ENCODE peak calls at places on chromosomes 7 and 10, in six cellular contexts. One of them, this sample, is unnamed.

GRCh38 chr10:51602326-51602725 is 97.1 kb downstream of the CSTF2T start:
- DNase-seq in HepG2: no peak
- DNase-seq in WTC11: no peak
- DNase-seq in H1: no peak
- DNase-seq in K562: no peak
- DNase-seq in endothelial cell of umbilical vein: no peak
- DNase-seq in this sample: no peak

GRCh38 chr7:112410087-112410486 is 40.2 kb upstream of the IFRD1 start:
- DNase-seq in WTC11: no peak
- DNase-seq in K562: no peak
- DNase-seq in endothelial cell of umbilical vein: no peak
- DNase-seq in HepG2: no peak
- DNase-seq in H1: no peak
- DNase-seq in this sample: no peak

GRCh38 chr7:3095046-3095445 is 51.4 kb upstream of the CARD11 start:
- DNase-seq in HepG2: no peak
- DNase-seq in endothelial cell of umbilical vein: no peak
- DNase-seq in H1: no peak
- DNase-seq in WTC11: no peak
- DNase-seq in K562: no peak
- DNase-seq in this sample: no peak

GRCh38 chr7:44764665-44765578 is 16.3 kb downstream of the ZMIZ2 start:
- DNase-seq in K562: no peak
- DNase-seq in endothelial cell of umbilical vein: no peak
- DNase-seq in HepG2: no peak
- DNase-seq in WTC11: no peak
- DNase-seq in H1: no peak
- DNase-seq in this sample: peak

GRCh38 chr7:81833401-81833800 is 63.6 kb upstream of the HGF start:
- DNase-seq in K562: no peak
- DNase-seq in H1: no peak
- DNase-seq in endothelial cell of umbilical vein: no peak
- DNase-seq in WTC11: no peak
- DNase-seq in HepG2: no peak
- DNase-seq in this sample: no peak

GRCh38 chr10:30070001-30070759 is 10.8 kb upstream of the JCAD start:
- DNase-seq in WTC11: no peak
- DNase-seq in endothelial cell of umbilical vein: peak
- DNase-seq in K562: peak
- DNase-seq in HepG2: peak
- DNase-seq in H1: no peak
- DNase-seq in this sample: no peak

GRCh38 chr7:155807013-155807804 is 5.1 kb downstream of the SHH start:
- DNase-seq in H1: no peak
- DNase-seq in K562: no peak
- DNase-seq in endothelial cell of umbilical vein: no peak
- DNase-seq in WTC11: no peak
- DNase-seq in HepG2: no peak
- DNase-seq in this sample: no peak

GRCh38 chr10:121608669-121609190 is 10.5 kb upstream of the FGFR2 start:
- DNase-seq in HepG2: peak
- DNase-seq in H1: no peak
- DNase-seq in K562: peak
- DNase-seq in WTC11: peak
- DNase-seq in endothelial cell of umbilical vein: peak
- DNase-seq in this sample: peak

GRCh38 chr7:118080947-118081346 is 103.0 kb upstream of the LSM8 start:
- DNase-seq in H1: peak
- DNase-seq in endothelial cell of umbilical vein: no peak
- DNase-seq in WTC11: peak
- DNase-seq in K562: peak
- DNase-seq in HepG2: no peak
- DNase-seq in this sample: peak

GRCh38 chr7:98051118-98051744 is 55.4 kb upstream of the LMTK2 start:
- DNase-seq in HepG2: peak
- DNase-seq in K562: peak
- DNase-seq in WTC11: peak
- DNase-seq in H1: peak
- DNase-seq in endothelial cell of umbilical vein: no peak
- DNase-seq in this sample: no peak

GRCh38 chr7:138958026-138958956 is 22.9 kb downstream of the KIAA1549 start:
- DNase-seq in H1: no peak
- DNase-seq in WTC11: no peak
- DNase-seq in K562: no peak
- DNase-seq in HepG2: no peak
- DNase-seq in endothelial cell of umbilical vein: no peak
- DNase-seq in this sample: no peak

GRCh38 chr10:59018977-59019376 is 157.5 kb upstream of the PHYHIPL start:
- DNase-seq in HepG2: no peak
- DNase-seq in WTC11: no peak
- DNase-seq in endothelial cell of umbilical vein: no peak
- DNase-seq in K562: no peak
- DNase-seq in H1: no peak
- DNase-seq in this sample: no peak

GRCh38 chr10:12540341-12540781 is 191.0 kb downstream of the CAMK1D start:
- DNase-seq in H1: no peak
- DNase-seq in HepG2: no peak
- DNase-seq in endothelial cell of umbilical vein: no peak
- DNase-seq in WTC11: no peak
- DNase-seq in K562: no peak
- DNase-seq in this sample: no peak

GRCh38 chr7:151599401-151600227 is 79.9 kb upstream of the RHEB start:
- DNase-seq in K562: no peak
- DNase-seq in endothelial cell of umbilical vein: peak
- DNase-seq in H1: no peak
- DNase-seq in HepG2: no peak
- DNase-seq in WTC11: no peak
- DNase-seq in this sample: peak

DNA sequence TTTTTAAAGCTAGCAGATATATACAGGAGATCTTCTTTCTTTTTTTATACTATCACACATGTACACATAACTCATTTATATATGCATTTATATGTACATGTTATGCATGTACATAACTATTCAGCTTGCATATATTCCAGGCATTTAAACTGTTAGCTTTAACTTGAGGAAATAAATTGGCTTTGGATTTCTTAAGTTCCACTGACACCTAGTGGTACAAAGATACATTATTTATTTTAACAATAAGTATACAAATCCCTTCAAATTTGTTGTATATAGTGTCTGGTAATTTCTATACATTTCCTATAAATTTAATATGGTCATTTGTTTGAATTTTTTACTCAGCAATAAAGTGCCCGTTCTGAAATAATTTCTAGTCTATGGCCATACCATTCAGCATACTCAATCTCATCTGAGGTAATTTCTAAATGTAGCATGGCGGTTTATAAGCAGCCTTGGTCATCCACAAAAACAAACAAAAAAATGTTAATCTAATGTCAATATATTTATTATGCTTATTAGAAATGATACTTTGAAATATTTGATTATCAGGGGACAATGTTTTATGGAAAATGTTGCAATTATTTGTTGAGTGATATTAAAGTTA is 11.6 kb downstream of the ZDHHC6 start:
- DNase-seq in K562: peak
- DNase-seq in endothelial cell of umbilical vein: peak
- DNase-seq in WTC11: no peak
- DNase-seq in H1: no peak
- DNase-seq in HepG2: peak
- DNase-seq in this sample: peak
- TF ChIP-seq JUN in K562: no peak
- TF ChIP-seq JUN in endothelial cell of umbilical vein: no peak
- TF ChIP-seq JUN in WTC11: no peak
- TF ChIP-seq JUN in H1: no peak
- TF ChIP-seq JUN in HepG2: no peak
- TF ChIP-seq JUN in this sample: no peak

DNA sequence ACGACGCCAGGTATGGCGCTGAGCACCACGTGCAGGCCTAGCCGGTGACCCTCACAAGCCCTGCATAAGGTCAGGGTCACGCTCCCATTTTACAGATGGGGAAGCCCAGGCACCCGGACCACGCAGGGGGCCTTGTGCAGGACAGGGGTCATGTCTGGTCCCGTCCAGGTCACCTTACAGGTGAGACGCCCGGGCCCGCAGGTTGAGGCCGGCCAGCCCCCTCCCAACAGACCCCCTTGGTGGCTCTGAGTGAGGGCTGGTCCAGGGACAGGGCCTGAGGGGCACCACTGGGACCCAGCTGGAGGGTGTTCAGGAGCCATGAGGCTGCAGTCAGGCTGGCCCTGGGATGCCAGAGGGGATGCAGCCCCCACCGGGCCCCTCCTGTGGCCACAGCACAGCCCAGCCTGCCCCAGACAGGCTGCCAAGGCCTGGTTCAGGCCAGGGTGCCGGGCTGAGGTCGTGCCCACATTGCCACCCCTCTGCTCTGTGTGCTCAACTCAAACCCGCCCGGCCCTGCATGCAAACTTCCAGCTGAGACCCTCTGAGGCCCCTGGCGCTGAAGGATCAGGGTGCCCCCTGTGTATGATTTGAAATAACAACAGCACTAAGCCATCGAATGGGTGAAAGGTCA is 69.0 kb downstream of the PWWP2B start:
- DNase-seq in HepG2: no peak
- DNase-seq in endothelial cell of umbilical vein: no peak
- DNase-seq in WTC11: no peak
- DNase-seq in K562: no peak
- DNase-seq in H1: no peak
- DNase-seq in this sample: no peak
- TF ChIP-seq JUN in HepG2: no peak
- TF ChIP-seq JUN in endothelial cell of umbilical vein: no peak
- TF ChIP-seq JUN in WTC11: no peak
- TF ChIP-seq JUN in K562: no peak
- TF ChIP-seq JUN in H1: no peak
- TF ChIP-seq JUN in this sample: no peak

DNA sequence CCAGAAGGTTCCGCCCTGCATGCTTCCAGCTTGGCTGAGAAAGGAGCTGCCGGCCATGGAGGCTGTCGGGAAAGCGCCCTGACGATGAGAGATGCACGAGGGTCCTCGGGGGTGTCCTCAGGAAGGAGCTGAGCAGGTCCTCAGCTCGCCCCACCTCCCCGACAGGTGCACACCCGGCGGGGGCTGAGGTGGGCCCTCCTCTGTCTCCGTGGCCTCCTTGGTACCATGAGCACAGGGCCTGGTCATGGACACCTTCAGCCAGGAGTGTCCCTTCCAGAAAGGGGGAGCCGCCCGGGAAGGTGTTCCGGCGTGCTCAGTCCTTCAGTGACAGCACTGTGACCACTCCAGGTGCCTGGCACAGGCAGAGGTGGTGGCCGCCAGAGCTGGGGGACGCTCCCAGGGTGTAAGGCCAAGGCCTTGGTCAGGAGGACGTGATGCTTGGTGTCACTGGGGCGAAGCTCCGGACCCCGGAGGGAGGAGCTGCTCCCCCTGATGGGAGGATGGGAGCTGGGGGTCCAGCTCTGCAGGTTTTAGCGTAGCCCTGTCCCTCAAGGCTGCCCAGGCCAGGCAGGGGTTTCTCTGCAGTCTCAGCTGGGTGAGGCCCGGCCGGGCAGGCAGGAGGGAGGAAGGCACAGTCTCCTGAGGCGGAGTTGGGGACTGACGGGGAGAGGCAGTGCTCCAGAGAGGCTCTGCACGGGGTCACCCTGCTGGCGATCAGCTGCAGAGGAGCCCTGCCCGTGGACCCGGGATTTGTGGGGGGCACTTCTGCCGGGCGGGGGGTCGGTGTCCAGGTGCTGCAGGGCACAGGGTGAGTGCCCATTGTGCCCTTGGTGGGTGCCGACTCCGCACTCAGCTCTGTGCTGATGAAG is 56.6 kb upstream of the DNAJB6 start:
- DNase-seq in endothelial cell of umbilical vein: no peak
- DNase-seq in HepG2: no peak
- DNase-seq in K562: no peak
- DNase-seq in H1: no peak
- DNase-seq in WTC11: no peak
- DNase-seq in this sample: no peak
- TF ChIP-seq JUN in endothelial cell of umbilical vein: no peak
- TF ChIP-seq JUN in HepG2: no peak
- TF ChIP-seq JUN in K562: no peak
- TF ChIP-seq JUN in H1: no peak
- TF ChIP-seq JUN in WTC11: no peak
- TF ChIP-seq JUN in this sample: no peak

GRCh38 chr7:24834150-24834798 is 77.0 kb upstream of the GSDME start:
- DNase-seq in K562: no peak
- DNase-seq in H1: no peak
- DNase-seq in WTC11: no peak
- DNase-seq in HepG2: no peak
- DNase-seq in endothelial cell of umbilical vein: no peak
- DNase-seq in this sample: no peak
- TF ChIP-seq JUN in K562: no peak
- TF ChIP-seq JUN in H1: no peak
- TF ChIP-seq JUN in WTC11: no peak
- TF ChIP-seq JUN in HepG2: no peak
- TF ChIP-seq JUN in endothelial cell of umbilical vein: no peak
- TF ChIP-seq JUN in this sample: no peak

GRCh38 chr10:32182476-32182875 is 126.3 kb upstream of the KIF5B start:
- DNase-seq in K562: no peak
- DNase-seq in H1: no peak
- DNase-seq in WTC11: no peak
- DNase-seq in HepG2: no peak
- DNase-seq in endothelial cell of umbilical vein: no peak
- DNase-seq in this sample: no peak

GRCh38 chr10:32189400-32190084 is 133.3 kb upstream of the KIF5B start:
- DNase-seq in H1: no peak
- DNase-seq in K562: peak
- DNase-seq in HepG2: peak
- DNase-seq in WTC11: no peak
- DNase-seq in endothelial cell of umbilical vein: peak
- DNase-seq in this sample: no peak

GRCh38 chr10:32190890-32191491 is 134.8 kb upstream of the KIF5B start:
- DNase-seq in endothelial cell of umbilical vein: peak
- DNase-seq in HepG2: peak
- DNase-seq in WTC11: no peak
- DNase-seq in H1: no peak
- DNase-seq in K562: peak
- DNase-seq in this sample: peak

DNA sequence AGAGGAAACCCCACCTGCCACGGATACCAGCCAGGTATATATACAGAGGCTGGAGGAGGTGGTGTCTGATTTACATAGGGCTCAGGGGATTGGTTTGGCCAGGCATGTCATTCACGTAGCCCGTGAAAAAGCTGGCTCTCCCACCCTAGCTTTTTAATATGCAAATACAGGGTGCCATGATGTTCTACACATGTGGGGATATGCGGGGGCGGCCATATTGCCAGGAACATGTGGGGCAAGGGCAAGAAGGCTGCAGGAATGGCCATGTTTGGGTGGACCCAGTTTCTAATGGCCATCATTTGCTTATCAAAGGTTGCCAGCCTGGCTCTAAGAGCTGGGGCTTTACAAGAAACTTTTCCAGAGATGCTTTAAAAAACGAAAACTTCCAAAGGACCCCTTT is 131.5 kb upstream of the KIF5B start:
- DNase-seq in K562: no peak
- DNase-seq in WTC11: no peak
- DNase-seq in endothelial cell of umbilical vein: no peak
- DNase-seq in H1: no peak
- DNase-seq in HepG2: no peak
- DNase-seq in this sample: no peak
- TF ChIP-seq JUN in K562: no peak
- TF ChIP-seq JUN in WTC11: no peak
- TF ChIP-seq JUN in endothelial cell of umbilical vein: no peak
- TF ChIP-seq JUN in H1: no peak
- TF ChIP-seq JUN in HepG2: no peak
- TF ChIP-seq JUN in this sample: no peak

This sample was measured in A549.